ENCODE peak calls at places on chromosomes 3 and 15, in ten cellular contexts. One of them, this sample, is unnamed. For H3K4me1, the result is how much of the 10 kb centered on the place peaks cover.

GRCh38 chr3:170421147-170421641 is 2.5 kb downstream of the CLDN11 start:
- DNase-seq in right cardiac atrium: peak
- DNase-seq in H9: no peak
- DNase-seq in GM23338: no peak
- DNase-seq in body of pancreas: no peak
- DNase-seq in endodermal cell: peak
- DNase-seq in heart left ventricle: no peak
- DNase-seq in aorta: no peak
- DNase-seq in transverse colon: no peak
- DNase-seq in adipocyte: peak
- DNase-seq in this sample: no peak

GRCh38 chr3:42421818-42422796 is 11.7 kb upstream of the LYZL4 start:
- DNase-seq in heart left ventricle: no peak
- DNase-seq in right cardiac atrium: no peak
- DNase-seq in adipocyte: no peak
- DNase-seq in H9: no peak
- DNase-seq in GM23338: no peak
- DNase-seq in aorta: no peak
- DNase-seq in endodermal cell: no peak
- DNase-seq in body of pancreas: no peak
- DNase-seq in transverse colon: no peak
- DNase-seq in this sample: peak

GRCh38 chr3:159634414-159634813 is 354.2 kb upstream of the IL12A start:
- DNase-seq in transverse colon: no peak
- DNase-seq in body of pancreas: no peak
- DNase-seq in right cardiac atrium: no peak
- DNase-seq in H9: no peak
- DNase-seq in adipocyte: peak
- DNase-seq in heart left ventricle: no peak
- DNase-seq in aorta: no peak
- DNase-seq in GM23338: no peak
- DNase-seq in endodermal cell: no peak
- DNase-seq in this sample: no peak

GRCh38 chr15:93289951-93290350 is 200.9 kb upstream of the RGMA start:
- DNase-seq in transverse colon: no peak
- DNase-seq in GM23338: no peak
- DNase-seq in adipocyte: no peak
- DNase-seq in H9: no peak
- DNase-seq in heart left ventricle: no peak
- DNase-seq in aorta: no peak
- DNase-seq in endodermal cell: no peak
- DNase-seq in right cardiac atrium: no peak
- DNase-seq in body of pancreas: no peak
- DNase-seq in this sample: no peak

GRCh38 chr15:82810061-82810862 is 834 bp downstream of the WHAMM start:
- DNase-seq in right cardiac atrium: peak
- DNase-seq in transverse colon: peak
- DNase-seq in aorta: peak
- DNase-seq in body of pancreas: peak
- DNase-seq in H9: peak
- DNase-seq in heart left ventricle: peak
- DNase-seq in adipocyte: peak
- DNase-seq in endodermal cell: peak
- DNase-seq in GM23338: peak
- DNase-seq in this sample: peak

GRCh38 chr15:92115834-92116233 is 262.3 kb downstream of the SLCO3A1 start:
- DNase-seq in H9: no peak
- DNase-seq in heart left ventricle: no peak
- DNase-seq in aorta: no peak
- DNase-seq in right cardiac atrium: no peak
- DNase-seq in body of pancreas: no peak
- DNase-seq in adipocyte: no peak
- DNase-seq in endodermal cell: no peak
- DNase-seq in GM23338: no peak
- DNase-seq in transverse colon: no peak
- DNase-seq in this sample: no peak

GRCh38 chr3:108100906-108101305 is 10.1 kb upstream of the CD47 start:
- DNase-seq in body of pancreas: no peak
- DNase-seq in right cardiac atrium: no peak
- DNase-seq in heart left ventricle: no peak
- DNase-seq in aorta: no peak
- DNase-seq in H9: no peak
- DNase-seq in transverse colon: no peak
- DNase-seq in adipocyte: no peak
- DNase-seq in GM23338: no peak
- DNase-seq in endodermal cell: no peak
- DNase-seq in this sample: no peak

GRCh38 chr3:64295594-64295993 is 70.3 kb upstream of the PRICKLE2 start:
- DNase-seq in heart left ventricle: no peak
- DNase-seq in adipocyte: peak
- DNase-seq in transverse colon: peak
- DNase-seq in H9: no peak
- DNase-seq in GM23338: no peak
- DNase-seq in body of pancreas: peak
- DNase-seq in right cardiac atrium: no peak
- DNase-seq in aorta: peak
- DNase-seq in endodermal cell: no peak
- DNase-seq in this sample: no peak

GRCh38 chr3:9008550-9009255 is 45.4 kb upstream of the RAD18 start:
- DNase-seq in heart left ventricle: no peak
- DNase-seq in body of pancreas: no peak
- DNase-seq in transverse colon: no peak
- DNase-seq in endodermal cell: peak
- DNase-seq in right cardiac atrium: no peak
- DNase-seq in aorta: no peak
- DNase-seq in GM23338: no peak
- DNase-seq in adipocyte: no peak
- DNase-seq in H9: no peak
- DNase-seq in this sample: no peak

GRCh38 chr3:72754582-72754981 is 93.7 kb downstream of the SHQ1 start:
- DNase-seq in endodermal cell: no peak
- DNase-seq in GM23338: no peak
- DNase-seq in transverse colon: no peak
- DNase-seq in aorta: no peak
- DNase-seq in adipocyte: no peak
- DNase-seq in right cardiac atrium: no peak
- DNase-seq in heart left ventricle: no peak
- DNase-seq in H9: no peak
- DNase-seq in body of pancreas: no peak
- DNase-seq in this sample: no peak

GRCh38 chr3:23739536-23739935 is 66.2 kb upstream of the UBE2E1 start:
- DNase-seq in body of pancreas: peak
- DNase-seq in right cardiac atrium: no peak
- DNase-seq in GM23338: no peak
- DNase-seq in adipocyte: peak
- DNase-seq in transverse colon: no peak
- DNase-seq in aorta: no peak
- DNase-seq in H9: no peak
- DNase-seq in heart left ventricle: no peak
- DNase-seq in endodermal cell: no peak
- DNase-seq in this sample: no peak

GRCh38 chr3:156291269-156292123 is 171.1 kb downstream of the KCNAB1 start:
- DNase-seq in body of pancreas: peak
- DNase-seq in transverse colon: no peak
- DNase-seq in endodermal cell: peak
- DNase-seq in right cardiac atrium: peak
- DNase-seq in GM23338: peak
- DNase-seq in heart left ventricle: peak
- DNase-seq in adipocyte: peak
- DNase-seq in H9: peak
- DNase-seq in aorta: peak
- DNase-seq in this sample: no peak

GRCh38 chr3:152071924-152072323 is 196.8 kb upstream of the MBNL1 start:
- DNase-seq in H9: no peak
- DNase-seq in adipocyte: peak
- DNase-seq in GM23338: peak
- DNase-seq in right cardiac atrium: no peak
- DNase-seq in heart left ventricle: no peak
- DNase-seq in endodermal cell: no peak
- DNase-seq in transverse colon: no peak
- DNase-seq in body of pancreas: no peak
- DNase-seq in aorta: no peak
- DNase-seq in this sample: peak

GRCh38 chr3:150743508-150743907 is 19.5 kb downstream of the SIAH2 start:
- DNase-seq in transverse colon: no peak
- DNase-seq in aorta: no peak
- DNase-seq in right cardiac atrium: no peak
- DNase-seq in H9: no peak
- DNase-seq in endodermal cell: no peak
- DNase-seq in body of pancreas: no peak
- DNase-seq in adipocyte: no peak
- DNase-seq in heart left ventricle: no peak
- DNase-seq in GM23338: no peak
- DNase-seq in this sample: no peak
- H3K4me1 ChIP-seq in transverse colon: under half
- H3K4me1 ChIP-seq in aorta: under half
- H3K4me1 ChIP-seq in right cardiac atrium: under half
- H3K4me1 ChIP-seq in H9: under half
- H3K4me1 ChIP-seq in endodermal cell: under half
- H3K4me1 ChIP-seq in body of pancreas: half or more
- H3K4me1 ChIP-seq in adipocyte: half or more
- H3K4me1 ChIP-seq in heart left ventricle: under half
- H3K4me1 ChIP-seq in GM23338: under half
- H3K4me1 ChIP-seq in this sample: under half

GRCh38 chr3:13188975-13189374 is 115.7 kb upstream of the IQSEC1 start:
- DNase-seq in endodermal cell: no peak
- DNase-seq in adipocyte: no peak
- DNase-seq in body of pancreas: no peak
- DNase-seq in right cardiac atrium: no peak
- DNase-seq in transverse colon: no peak
- DNase-seq in GM23338: no peak
- DNase-seq in aorta: no peak
- DNase-seq in H9: no peak
- DNase-seq in heart left ventricle: no peak
- DNase-seq in this sample: no peak
- H3K4me1 ChIP-seq in endodermal cell: under half
- H3K4me1 ChIP-seq in adipocyte: under half
- H3K4me1 ChIP-seq in body of pancreas: under half
- H3K4me1 ChIP-seq in right cardiac atrium: under half
- H3K4me1 ChIP-seq in transverse colon: under half
- H3K4me1 ChIP-seq in GM23338: under half
- H3K4me1 ChIP-seq in aorta: under half
- H3K4me1 ChIP-seq in H9: under half
- H3K4me1 ChIP-seq in heart left ventricle: under half
- H3K4me1 ChIP-seq in this sample: under half

GRCh38 chr3:49339947-49340800 is at the start of gene USP4:
- DNase-seq in right cardiac atrium: peak
- DNase-seq in GM23338: peak
- DNase-seq in H9: peak
- DNase-seq in transverse colon: peak
- DNase-seq in endodermal cell: peak
- DNase-seq in heart left ventricle: peak
- DNase-seq in adipocyte: peak
- DNase-seq in body of pancreas: peak
- DNase-seq in aorta: peak
- DNase-seq in this sample: peak
- H3K4me1 ChIP-seq in right cardiac atrium: under half
- H3K4me1 ChIP-seq in GM23338: under half
- H3K4me1 ChIP-seq in H9: under half
- H3K4me1 ChIP-seq in transverse colon: under half
- H3K4me1 ChIP-seq in endodermal cell: under half
- H3K4me1 ChIP-seq in heart left ventricle: under half
- H3K4me1 ChIP-seq in adipocyte: under half
- H3K4me1 ChIP-seq in body of pancreas: under half
- H3K4me1 ChIP-seq in aorta: under half
- H3K4me1 ChIP-seq in this sample: under half

GRCh38 chr15:85693277-85693676 is 101.4 kb downstream of the KLHL25 start:
- DNase-seq in adipocyte: no peak
- DNase-seq in transverse colon: no peak
- DNase-seq in endodermal cell: no peak
- DNase-seq in aorta: no peak
- DNase-seq in GM23338: no peak
- DNase-seq in body of pancreas: no peak
- DNase-seq in right cardiac atrium: no peak
- DNase-seq in heart left ventricle: no peak
- DNase-seq in H9: no peak
- DNase-seq in this sample: no peak
- H3K4me1 ChIP-seq in adipocyte: under half
- H3K4me1 ChIP-seq in transverse colon: under half
- H3K4me1 ChIP-seq in endodermal cell: under half
- H3K4me1 ChIP-seq in aorta: under half
- H3K4me1 ChIP-seq in GM23338: under half
- H3K4me1 ChIP-seq in body of pancreas: under half
- H3K4me1 ChIP-seq in right cardiac atrium: under half
- H3K4me1 ChIP-seq in heart left ventricle: under half
- H3K4me1 ChIP-seq in H9: under half
- H3K4me1 ChIP-seq in this sample: under half

GRCh38 chr3:48528754-48529153 is 24.8 kb upstream of the SHISA5 start:
- DNase-seq in aorta: no peak
- DNase-seq in right cardiac atrium: no peak
- DNase-seq in transverse colon: no peak
- DNase-seq in endodermal cell: no peak
- DNase-seq in adipocyte: peak
- DNase-seq in body of pancreas: no peak
- DNase-seq in heart left ventricle: no peak
- DNase-seq in H9: no peak
- DNase-seq in GM23338: no peak
- DNase-seq in this sample: no peak
- H3K4me1 ChIP-seq in aorta: under half
- H3K4me1 ChIP-seq in right cardiac atrium: under half
- H3K4me1 ChIP-seq in transverse colon: under half
- H3K4me1 ChIP-seq in endodermal cell: under half
- H3K4me1 ChIP-seq in adipocyte: under half
- H3K4me1 ChIP-seq in body of pancreas: under half
- H3K4me1 ChIP-seq in heart left ventricle: under half
- H3K4me1 ChIP-seq in H9: under half
- H3K4me1 ChIP-seq in GM23338: under half
- H3K4me1 ChIP-seq in this sample: under half

GRCh38 chr3:30660128-30660525 is 53.7 kb downstream of the TGFBR2 start:
- DNase-seq in heart left ventricle: no peak
- DNase-seq in H9: no peak
- DNase-seq in right cardiac atrium: no peak
- DNase-seq in adipocyte: no peak
- DNase-seq in aorta: no peak
- DNase-seq in body of pancreas: no peak
- DNase-seq in transverse colon: no peak
- DNase-seq in endodermal cell: no peak
- DNase-seq in GM23338: no peak
- DNase-seq in this sample: no peak

GRCh38 chr3:30660656-30661055 is 54.3 kb downstream of the TGFBR2 start:
- DNase-seq in body of pancreas: no peak
- DNase-seq in adipocyte: no peak
- DNase-seq in H9: no peak
- DNase-seq in aorta: no peak
- DNase-seq in endodermal cell: no peak
- DNase-seq in heart left ventricle: no peak
- DNase-seq in GM23338: no peak
- DNase-seq in transverse colon: no peak
- DNase-seq in right cardiac atrium: no peak
- DNase-seq in this sample: no peak

GRCh38 chr3:30658328-30659052 is 52.1 kb downstream of the TGFBR2 start:
- DNase-seq in heart left ventricle: no peak
- DNase-seq in H9: no peak
- DNase-seq in right cardiac atrium: no peak
- DNase-seq in adipocyte: peak
- DNase-seq in GM23338: no peak
- DNase-seq in transverse colon: no peak
- DNase-seq in body of pancreas: peak
- DNase-seq in endodermal cell: no peak
- DNase-seq in aorta: no peak
- DNase-seq in this sample: no peak

GRCh38 chr3:30657914-30658313 is 51.5 kb downstream of the TGFBR2 start:
- DNase-seq in endodermal cell: no peak
- DNase-seq in heart left ventricle: no peak
- DNase-seq in right cardiac atrium: no peak
- DNase-seq in body of pancreas: no peak
- DNase-seq in H9: no peak
- DNase-seq in aorta: no peak
- DNase-seq in transverse colon: no peak
- DNase-seq in GM23338: no peak
- DNase-seq in adipocyte: no peak
- DNase-seq in this sample: no peak

GRCh38 chr3:30659270-30660127 is 53.1 kb downstream of the TGFBR2 start:
- DNase-seq in transverse colon: no peak
- DNase-seq in right cardiac atrium: no peak
- DNase-seq in heart left ventricle: no peak
- DNase-seq in GM23338: no peak
- DNase-seq in body of pancreas: no peak
- DNase-seq in adipocyte: peak
- DNase-seq in endodermal cell: no peak
- DNase-seq in aorta: no peak
- DNase-seq in H9: no peak
- DNase-seq in this sample: peak
- H3K4me1 ChIP-seq in transverse colon: under half
- H3K4me1 ChIP-seq in right cardiac atrium: under half
- H3K4me1 ChIP-seq in heart left ventricle: half or more
- H3K4me1 ChIP-seq in GM23338: under half
- H3K4me1 ChIP-seq in body of pancreas: under half
- H3K4me1 ChIP-seq in adipocyte: half or more
- H3K4me1 ChIP-seq in endodermal cell: under half
- H3K4me1 ChIP-seq in aorta: under half
- H3K4me1 ChIP-seq in H9: under half
- H3K4me1 ChIP-seq in this sample: under half

This sample was measured in Caco-2.